ENCODE peak calls at places on chromosomes 16 and 17, in six cellular contexts. N is left lung; U is activated CD8-positive, alpha-beta T cell treated with anti-CD3 and anti-CD28 coated beads, Interleukin-2, amount 10 ng/mL, durations not matched to agents 7 days and 5 days; O is lung; C is activated T-cell treated with anti-CD3 and anti-CD28 coated beads, Interleukin-2, amount 50 U/mL, for 72 hours; Y is Right ventricle myocardium inferior. G is an unnamed sample.
A peak's percentile ranks its signal among the peaks of the same experiment; 100 is the strongest.

GRCh38 chr16:21566891-21567414 is 32.4 kb upstream of the METTL9 start:
- ATAC-seq in U (no peak), N (no peak), C (no peak), O (no peak), Y (no peak), G (no peak)

GRCh38 chr17:45270828-45271418 is 9.0 kb upstream of the SPATA32 start:
- ATAC-seq in C (peak; percentile 62), U (peak; percentile 64), N (peak; percentile 40), Y (no peak), O (no peak), G (peak; percentile 33)

GRCh38 chr17:57874058-57874419 is 24.2 kb upstream of the MRPS23 start:
- ATAC-seq in Y (no peak), U (peak; percentile 12), C (no peak), N (no peak), O (no peak), G (no peak)

GRCh38 chr16:897200-897543 is 73.6 kb downstream of the LMF1 start:
- ATAC-seq in C (no peak), U (no peak), Y (no peak), O (no peak), N (no peak), G (no peak)

GRCh38 chr16:87844374-87844733 is 25.0 kb downstream of the SLC7A5 start:
- ATAC-seq in O (no peak), U (no peak), Y (no peak), N (no peak), C (no peak), G (no peak)

GRCh38 chr17:74282587-74283370 is 8.7 kb downstream of the DNAI2 start:
- ATAC-seq in O (no peak), C (peak; percentile 79), N (no peak), U (peak; percentile 73), Y (no peak), G (no peak)

GRCh38 chr16:67207116-67207856 is 8.4 kb downstream of the ELMO3 start:
- ATAC-seq in N (no peak), O (no peak), U (no peak), C (no peak), Y (no peak), G (peak; percentile 3)

GRCh38 chr16:4525069-4525468 is 13.5 kb downstream of the CDIP1 start:
- ATAC-seq in U (no peak), Y (peak; percentile 43), O (no peak), C (no peak), N (no peak), G (no peak)

GRCh38 chr16:89643769-89644300 is 13.7 kb downstream of the CHMP1A start:
- ATAC-seq in Y (no peak), O (no peak), U (no peak), N (no peak), C (no peak), G (no peak)

GRCh38 chr16:78962457-78962929 is 638.0 kb downstream of the MAF start:
- ATAC-seq in O (no peak), C (peak; percentile 92), U (no peak), Y (no peak), N (no peak), G (no peak)

GRCh38 chr16:74909665-74910064 is 75.3 kb downstream of the WDR59 start:
- ATAC-seq in N (no peak), U (no peak), O (no peak), C (no peak), Y (no peak), G (no peak)

GRCh38 chr16:88651276-88651988 is 579 bp upstream of the CYBA start:
- ATAC-seq in Y (peak; percentile 14), C (peak; percentile 93), U (peak; percentile 78), O (peak; percentile 25), N (peak; percentile 43), G (peak; percentile 2)

GRCh38 chr17:82366749-82367148 is 4.8 kb upstream of the UTS2R start:
- ATAC-seq in U (no peak), C (no peak), N (no peak), O (no peak), Y (no peak), G (no peak)